ENCODE peak calls at places on chromosomes 3 and 15, in eight cellular contexts. T is B cell, E is spleen, D is Peyer's patch, J is ascending aorta, U is adrenal gland, F is SK-N-SH, K is GM20000. W is an unnamed sample.

GRCh38 chr15:78035319-78035718 is 42.2 kb downstream of the TBC1D2B start:
- DNase-seq in T (no peak), E (peak; percentile 85), D (peak; percentile 67), J (no peak), U (no peak), F (no peak), K (no peak), W (no peak)

GRCh38 chr3:102447272-102447671 is 12.5 kb downstream of the ZPLD1 start:
- DNase-seq in T (no peak), E (no peak), D (no peak), J (no peak), U (no peak), F (no peak), K (no peak), W (no peak)

GRCh38 chr3:14446988-14447570 is 44.7 kb downstream of the SLC6A6 start:
- DNase-seq in T (no peak), E (no peak), D (no peak), J (no peak), U (no peak), F (no peak), K (no peak), W (no peak)

GRCh38 chr15:88637841-88638625 is 783 bp upstream of the ISG20 start:
- DNase-seq in T (no peak), E (peak; percentile 87), D (no peak), J (no peak), U (no peak), F (no peak), K (no peak), W (no peak)

GRCh38 chr15:58528197-58528870 is 96.5 kb downstream of the LIPC start:
- DNase-seq in T (no peak), E (no peak), D (peak; percentile 59), J (no peak), U (peak; percentile 74), F (no peak), K (no peak), W (no peak)

GRCh38 chr3:49098429-49098828 is 4.6 kb upstream of the QRICH1 start:
- DNase-seq in T (no peak), E (no peak), D (no peak), J (no peak), U (peak; percentile 91), F (peak; percentile 52), K (no peak), W (no peak)

GRCh38 chr15:58161436-58161835 is 23.3 kb downstream of the AQP9 start:
- DNase-seq in T (no peak), E (no peak), D (no peak), J (no peak), U (no peak), F (no peak), K (no peak), W (no peak)

GRCh38 chr3:66449411-66449931 is 51.4 kb downstream of the LRIG1 start:
- DNase-seq in T (no peak), E (no peak), D (no peak), J (peak; percentile 73), U (no peak), F (no peak), K (no peak), W (no peak)

GRCh38 chr3:46895204-46895660 is 17.7 kb downstream of the PTH1R start:
- DNase-seq in T (peak; percentile 81), E (peak; percentile 90), D (peak; percentile 88), J (no peak), U (peak; percentile 87), F (peak; percentile 85), K (peak; percentile 87), W (peak; percentile 78)

GRCh38 chr15:67506775-67507747 is 13.9 kb upstream of the C15orf61 start:
- DNase-seq in T (no peak), E (no peak), D (no peak), J (no peak), U (no peak), F (no peak), K (no peak), W (no peak)

GRCh38 chr15:63218114-63218808 is 28.9 kb downstream of the RAB8B start:
- DNase-seq in T (no peak), E (no peak), D (no peak), J (no peak), U (no peak), F (no peak), K (no peak), W (no peak)

GRCh38 chr3:170502297-170502696 is 83.6 kb downstream of the SLC7A14 start:
- DNase-seq in T (no peak), E (no peak), D (no peak), J (no peak), U (no peak), F (no peak), K (no peak), W (no peak)

GRCh38 chr3:69321301-69321986 is 64.4 kb downstream of the FRMD4B start:
- DNase-seq in T (no peak), E (no peak), D (no peak), J (no peak), U (no peak), F (no peak), K (no peak), W (no peak)

GRCh38 chr3:153599685-153600084 is 437.7 kb downstream of the RAP2B start:
- DNase-seq in T (no peak), E (no peak), D (no peak), J (no peak), U (no peak), F (no peak), K (no peak), W (no peak)

GRCh38 chr3:69541059-69541471 is 155.2 kb upstream of the FRMD4B start:
- DNase-seq in T (no peak), E (no peak), D (no peak), J (no peak), U (no peak), F (peak; percentile 31), K (no peak), W (peak; percentile 18)

GRCh38 chr3:165919284-165919683 is 82.1 kb upstream of the BCHE start:
- DNase-seq in T (no peak), E (no peak), D (no peak), J (no peak), U (no peak), F (no peak), K (no peak), W (no peak)
- TF ChIP-seq CTCF in T (no peak), E (no peak), D (no peak), J (no peak), U (no peak), F (no peak), K (no peak), W (no peak)

GRCh38 chr3:112389961-112390360 is 57.0 kb downstream of the CD200 start:
- DNase-seq in T (no peak), E (no peak), D (no peak), J (no peak), U (no peak), F (no peak), K (no peak), W (no peak)

GRCh38 chr3:112388972-112389371 is 56.0 kb downstream of the CD200 start:
- DNase-seq in T (no peak), E (no peak), D (no peak), J (no peak), U (no peak), F (no peak), K (no peak), W (no peak)

GRCh38 chr3:112392393-112393359 is 59.7 kb downstream of the CD200 start:
- DNase-seq in T (no peak), E (no peak), D (no peak), J (no peak), U (no peak), F (no peak), K (no peak), W (no peak)

GRCh38 chr3:112391648-112392047 is 58.7 kb downstream of the CD200 start:
- DNase-seq in T (no peak), E (no peak), D (no peak), J (no peak), U (no peak), F (no peak), K (no peak), W (no peak)

GRCh38 chr3:112390783-112391641 is 58.1 kb downstream of the CD200 start:
- DNase-seq in T (no peak), E (no peak), D (no peak), J (peak; percentile 64), U (no peak), F (no peak), K (no peak), W (no peak)
- TF ChIP-seq CTCF in T (no peak), E (no peak), D (no peak), J (no peak), U (no peak), F (no peak), K (no peak), W (no peak)

DNA sequence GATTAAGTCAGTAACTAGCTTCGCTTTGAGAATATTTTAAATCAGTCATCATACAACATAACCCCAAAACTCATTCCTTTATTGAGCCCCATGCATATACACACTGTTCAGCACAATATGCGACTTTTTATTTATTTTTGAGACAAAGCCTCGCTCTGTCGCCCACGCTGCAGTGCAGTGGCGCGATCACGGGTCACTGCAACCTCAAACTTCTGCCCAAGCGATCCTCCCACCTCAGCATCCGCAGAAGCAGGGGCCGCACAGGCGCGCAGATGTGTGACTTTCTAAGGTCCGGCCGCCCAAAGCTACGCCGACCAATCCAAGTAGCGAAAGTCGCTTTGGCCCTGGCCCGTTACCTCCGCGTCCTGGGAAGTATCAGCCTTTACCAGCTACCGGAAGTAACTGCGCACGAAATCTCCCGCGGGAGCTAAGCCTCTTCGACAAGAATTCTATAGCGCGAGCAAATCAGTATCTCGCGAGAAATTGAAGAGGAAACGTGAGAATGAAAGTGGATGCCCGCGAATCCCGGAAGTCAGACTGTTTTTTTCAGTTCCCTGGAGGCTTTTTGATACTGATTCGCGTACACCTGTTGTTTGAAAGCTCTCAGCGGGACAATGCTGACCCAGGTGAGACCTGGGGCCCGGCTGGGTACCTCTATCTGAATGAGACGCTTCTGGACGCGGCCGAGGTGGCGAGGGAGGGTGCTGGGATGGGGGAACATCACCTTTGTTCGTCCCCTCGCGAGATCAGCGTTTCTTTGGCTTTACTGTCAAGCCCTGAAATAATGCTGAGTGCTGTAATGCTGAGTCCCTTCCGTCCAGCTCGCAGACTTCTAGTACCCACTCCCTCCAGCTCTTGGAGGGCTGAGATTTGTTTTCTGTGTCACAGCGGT is at the start of the genes DHFR2 and NSUN3:
- DNase-seq in T (peak; percentile 91), E (peak; percentile 95), D (peak; percentile 96), J (peak; percentile 97), U (peak; percentile 98), F (peak; percentile 75), K (peak; percentile 80), W (peak; percentile 87)
- TF ChIP-seq CTCF in T (no peak), E (peak; percentile 41), D (no peak), J (no peak), U (no peak), F (no peak), K (no peak), W (no peak)

GRCh38 chr15:55587321-55588069 is 650 bp downstream of the PYGO1 start:
- DNase-seq in T (no peak), E (no peak), D (no peak), J (no peak), U (peak; percentile 55), F (peak; percentile 83), K (no peak), W (peak; percentile 33)

GRCh38 chr15:55586808-55587207 is 1.3 kb downstream of the PYGO1 start:
- DNase-seq in T (no peak), E (no peak), D (no peak), J (no peak), U (no peak), F (no peak), K (no peak), W (no peak)

GRCh38 chr15:55589297-55589696 is 1.2 kb upstream of the PYGO1 start:
- DNase-seq in T (no peak), E (no peak), D (no peak), J (no peak), U (no peak), F (peak; percentile 75), K (no peak), W (no peak)

GRCh38 chr15:55588818-55589122 is 625 bp upstream of the PYGO1 start:
- DNase-seq in T (no peak), E (no peak), D (no peak), J (no peak), U (no peak), F (no peak), K (no peak), W (no peak)

GRCh38 chr15:55588070-55588817 is at the start of gene PYGO1:
- DNase-seq in T (no peak), E (peak; percentile 80), D (no peak), J (peak; percentile 69), U (peak; percentile 68), F (peak; percentile 87), K (peak; percentile 83), W (peak; percentile 68)
- TF ChIP-seq CTCF in T (no peak), E (no peak), D (no peak), J (no peak), U (no peak), F (no peak), K (no peak), W (no peak)